ENCODE peak calls at places on chromosome 15, in eight cellular contexts. M is tibial artery; L is heart left ventricle; H is kidney; N is SJSA1; F is right cardiac atrium; W is CD8-positive, alpha-beta memory T cell; J is mesenchymal stem cell. X is an unnamed sample. For H3K9me3, the result is how much of the 10 kb centered on the place peaks cover.

GRCh38 chr15:97023131-97023844 is 692.8 kb downstream of the NR2F2 start:
- DNase-seq in M (no peak), L (no peak), H (no peak), N (peak), F (no peak), W (no peak), J (peak), X (no peak)

GRCh38 chr15:72237286-72238224 is 6.6 kb upstream of the PKM start:
- DNase-seq in M (peak), L (peak), H (peak), N (peak), F (peak), W (no peak), J (peak), X (peak)

GRCh38 chr15:31256385-31257265 is 70.0 kb upstream of the KLF13 start:
- DNase-seq in M (no peak), L (no peak), H (peak), N (no peak), F (peak), W (no peak), J (no peak), X (no peak)

GRCh38 chr15:81929557-81929956 is 116.3 kb downstream of the MEX3B start:
- DNase-seq in M (no peak), L (no peak), H (no peak), N (no peak), F (no peak), W (no peak), J (no peak), X (no peak)

GRCh38 chr15:98951493-98952320 is 55.9 kb downstream of the PGPEP1L start:
- DNase-seq in M (no peak), L (no peak), H (no peak), N (no peak), F (no peak), W (no peak), J (no peak), X (peak)

GRCh38 chr15:70262171-70262570 is 164.5 kb upstream of the TLE3 start:
- DNase-seq in M (no peak), L (no peak), H (no peak), N (no peak), F (no peak), W (no peak), J (no peak), X (no peak)

GRCh38 chr15:20645956-20646355 is 104.4 kb upstream of the GOLGA6L6 start:
- DNase-seq in M (no peak), L (peak), H (peak), N (no peak), F (peak), W (no peak), J (no peak), X (no peak)

GRCh38 chr15:75596703-75597345 is 17.7 kb upstream of the PTPN9 start:
- DNase-seq in M (peak), L (no peak), H (no peak), N (no peak), F (no peak), W (no peak), J (no peak), X (peak)

GRCh38 chr15:79918278-79918677 is 21.5 kb upstream of the MTHFS start:
- DNase-seq in M (no peak), L (no peak), H (no peak), N (no peak), F (no peak), W (no peak), J (no peak), X (no peak)
- H3K9me3 ChIP-seq in M (half or more), L (half or more), H (half or more), N (under half), F (under half), W (under half), J (half or more), X (half or more)

DNA sequence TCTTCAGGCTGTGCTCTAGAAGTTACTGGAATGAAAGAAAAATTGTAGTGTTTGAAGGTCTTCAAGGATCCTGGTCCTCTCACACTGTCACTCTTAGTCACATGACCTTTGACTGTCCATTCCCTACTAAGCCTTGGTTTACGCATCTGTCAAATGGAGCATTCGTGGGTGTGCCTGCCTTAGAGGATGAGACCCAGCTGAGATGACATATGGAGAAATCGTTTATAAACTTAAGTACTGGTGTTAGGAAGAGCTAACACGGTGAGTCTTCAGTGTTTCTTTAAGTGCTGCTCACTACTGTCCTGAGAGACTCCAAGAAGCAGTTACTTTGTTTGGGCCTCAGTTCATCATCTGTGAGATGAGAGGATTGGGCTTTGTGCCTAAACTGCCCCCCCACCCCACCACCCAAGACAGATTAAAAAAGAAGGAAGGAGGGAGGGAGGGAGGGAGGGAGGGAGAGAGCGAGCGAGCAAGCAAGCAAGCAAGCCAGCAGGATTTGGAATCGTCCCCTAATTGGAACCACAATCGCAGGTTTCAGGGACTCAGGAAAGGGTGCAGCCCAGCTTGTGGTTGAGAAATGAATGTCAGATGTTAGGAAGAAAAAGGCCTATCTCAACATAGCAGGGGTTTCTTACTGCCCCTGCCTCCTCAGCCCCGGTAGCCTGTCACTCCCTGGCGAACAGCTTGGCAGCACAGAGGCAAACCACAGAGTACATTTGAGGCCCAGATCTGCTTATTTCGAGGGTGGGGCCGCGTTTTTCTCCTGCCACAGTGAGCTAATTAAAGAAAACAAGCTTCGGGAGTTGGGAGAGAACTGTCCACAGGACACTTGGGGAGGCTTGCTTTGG is 32.7 kb downstream of the SMAD3 start:
- DNase-seq in M (no peak), L (peak), H (no peak), N (peak), F (peak), W (no peak), J (peak), X (peak)
- H3K4me3 ChIP-seq in M (no peak), L (peak), H (no peak), N (peak), F (no peak), W (peak), J (peak), X (peak)

GRCh38 chr15:52679232-52680040 is at the start of gene ATOSA:
- DNase-seq in M (peak), L (peak), H (peak), N (peak), F (peak), W (peak), J (peak), X (peak)

GRCh38 chr15:52681441-52681840 is 2.3 kb upstream of the ATOSA start:
- DNase-seq in M (no peak), L (no peak), H (no peak), N (no peak), F (no peak), W (no peak), J (no peak), X (no peak)

GRCh38 chr15:52680041-52680391 is 828 bp upstream of the ATOSA start:
- DNase-seq in M (no peak), L (no peak), H (no peak), N (peak), F (no peak), W (no peak), J (peak), X (no peak)

GRCh38 chr15:52682200-52682599 is 3.0 kb upstream of the ATOSA start:
- DNase-seq in M (no peak), L (no peak), H (no peak), N (no peak), F (no peak), W (no peak), J (no peak), X (no peak)

GRCh38 chr15:52680756-52681155 is 1.6 kb upstream of the ATOSA start:
- DNase-seq in M (no peak), L (no peak), H (no peak), N (no peak), F (no peak), W (no peak), J (no peak), X (no peak)
- H3K9me3 ChIP-seq in M (under half), L (under half), H (under half), N (under half), F (under half), W (under half), J (under half), X (under half)

DNA sequence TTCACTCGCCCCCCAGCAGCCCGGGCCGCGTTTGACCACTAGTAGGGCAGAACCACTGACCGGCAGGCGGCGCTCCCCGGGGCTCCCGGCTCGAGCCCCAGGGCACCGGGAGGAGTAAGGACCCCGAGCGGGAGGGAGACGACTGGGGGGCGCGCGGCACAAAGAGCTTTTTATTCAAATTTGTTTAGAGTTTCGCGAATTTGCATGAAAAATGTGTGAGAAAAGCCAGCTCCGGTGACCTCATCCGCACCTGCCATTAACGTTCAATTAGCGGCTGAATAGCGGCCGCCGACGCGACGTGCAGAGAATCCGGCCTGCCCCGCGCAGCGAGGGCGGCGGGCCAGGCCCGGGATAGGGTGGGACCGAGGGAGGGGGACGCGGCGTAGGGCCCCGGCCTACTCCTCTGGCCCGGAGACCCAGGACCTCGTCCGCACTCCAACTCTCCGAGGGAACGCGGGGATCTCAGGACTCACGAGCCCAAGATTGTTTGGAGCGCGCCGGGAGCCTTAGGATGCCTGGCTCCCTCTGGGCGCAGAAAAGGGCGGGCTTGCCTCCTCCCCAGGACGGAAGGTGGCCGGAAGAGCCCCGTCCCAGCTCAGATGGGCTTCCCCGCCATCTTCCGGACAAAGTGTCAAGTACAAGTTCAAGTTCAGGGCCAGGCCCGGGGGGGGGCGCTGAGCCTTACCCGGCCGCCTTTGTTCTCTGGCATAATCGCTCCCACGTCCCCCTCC is 64.9 kb upstream of the POLG start:
- DNase-seq in M (no peak), L (no peak), H (no peak), N (peak), F (no peak), W (no peak), J (no peak), X (no peak)
- H3K4me3 ChIP-seq in M (peak), L (peak), H (no peak), N (peak), F (peak), W (peak), J (no peak), X (peak)

GRCh38 chr15:25087137-25087536 is 132.3 kb downstream of the SNRPN start:
- DNase-seq in M (peak), L (no peak), H (no peak), N (no peak), F (no peak), W (no peak), J (no peak), X (peak)
- H3K9me3 ChIP-seq in M (half or more), L (under half), H (half or more), N (under half), F (under half), W (half or more), J (half or more), X (half or more)

GRCh38 chr15:64970696-64971095 is 19.0 kb downstream of the SPG21 start:
- DNase-seq in M (no peak), L (no peak), H (no peak), N (no peak), F (peak), W (no peak), J (no peak), X (no peak)

GRCh38 chr15:64975390-64975789 is 14.3 kb downstream of the SPG21 start:
- DNase-seq in M (no peak), L (no peak), H (no peak), N (no peak), F (no peak), W (no peak), J (no peak), X (no peak)

GRCh38 chr15:64969401-64969800 is 20.3 kb downstream of the SPG21 start:
- DNase-seq in M (no peak), L (no peak), H (no peak), N (no peak), F (no peak), W (no peak), J (no peak), X (no peak)
- H3K4me3 ChIP-seq in M (no peak), L (no peak), H (no peak), N (no peak), F (no peak), W (no peak), J (no peak), X (no peak)

GRCh38 chr15:25054329-25054728 is 99.5 kb downstream of the SNRPN start:
- DNase-seq in M (no peak), L (no peak), H (no peak), N (no peak), F (no peak), W (no peak), J (no peak), X (peak)
- H3K9me3 ChIP-seq in M (half or more), L (half or more), H (half or more), N (half or more), F (half or more), W (half or more), J (half or more), X (half or more)

GRCh38 chr15:84817461-84818081 is 415 bp downstream of the ALPK3 start:
- DNase-seq in M (peak), L (no peak), H (no peak), N (no peak), F (peak), W (no peak), J (peak), X (no peak)
- H3K4me3 ChIP-seq in M (peak), L (peak), H (peak), N (no peak), F (peak), W (no peak), J (no peak), X (peak)

DNA sequence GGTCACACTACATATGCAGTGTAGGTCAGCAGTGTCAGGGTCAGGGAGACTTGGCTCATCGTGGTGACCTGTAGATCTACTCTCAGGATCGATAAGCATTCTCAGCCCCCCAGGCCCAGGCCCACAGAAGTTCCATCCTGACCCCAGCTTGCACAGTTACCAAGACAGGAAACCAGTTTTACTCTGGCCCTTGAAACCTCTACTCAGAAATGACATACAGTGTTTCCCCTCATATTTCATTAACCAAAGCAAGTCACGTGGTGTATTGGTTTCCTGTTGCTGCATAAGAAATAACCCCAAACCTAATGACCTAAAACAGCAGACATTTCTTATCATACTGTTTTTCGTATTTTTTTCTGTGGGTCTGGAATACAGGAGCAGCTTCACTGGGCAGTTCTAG is 242.2 kb downstream of the SLCO3A1 start:
- DNase-seq in M (no peak), L (no peak), H (no peak), N (no peak), F (no peak), W (no peak), J (no peak), X (no peak)
- H3K9me3 ChIP-seq in M (under half), L (under half), H (under half), N (under half), F (under half), W (under half), J (under half), X (under half)

X was measured in stomach.